ENCODE peak calls at places on chromosomes 12 and 14, in four cellular contexts. Q is lung, R is GM12864, D is brain microvascular endothelial cell. W is an unnamed sample.

GRCh38 chr12:57864811-57865751 is 18.6 kb upstream of the CTDSP2 start:
- DNase-seq in Q (peak; percentile 78), R (no peak), D (peak; percentile 74), W (peak; percentile 75)

GRCh38 chr14:103205541-103205906 is 82.3 kb downstream of the TNFAIP2 start:
- DNase-seq in Q (no peak), R (no peak), D (no peak), W (no peak)

GRCh38 chr12:124458220-124458991 is 109.0 kb downstream of the NCOR2 start:
- DNase-seq in Q (no peak), R (no peak), D (no peak), W (no peak)

GRCh38 chr14:77790566-77791224 is 9.2 kb upstream of the ADCK1 start:
- DNase-seq in Q (no peak), R (no peak), D (no peak), W (no peak)

GRCh38 chr12:124346425-124347168 is 51.7 kb downstream of the RFLNA start:
- DNase-seq in Q (no peak), R (no peak), D (no peak), W (no peak)

GRCh38 chr12:103840881-103841689 is at the start of gene NT5DC3:
- DNase-seq in Q (peak; percentile 86), R (peak; percentile 35), D (peak; percentile 47), W (peak; percentile 86)

GRCh38 chr12:103626498-103626897 is 39.4 kb downstream of the STAB2 start:
- DNase-seq in Q (no peak), R (no peak), D (no peak), W (peak; percentile 28)

GRCh38 chr12:76264617-76265016 is 83.6 kb downstream of the BBS10 start:
- DNase-seq in Q (no peak), R (no peak), D (no peak), W (peak; percentile 44)

GRCh38 chr14:60051690-60052324 is 39.9 kb upstream of the PCNX4 start:
- DNase-seq in Q (no peak), R (no peak), D (no peak), W (peak; percentile 26)

GRCh38 chr14:100317897-100318808 is 5.0 kb upstream of the SLC25A47 start:
- DNase-seq in Q (peak; percentile 72), R (peak; percentile 30), D (peak; percentile 35), W (peak; percentile 44)

GRCh38 chr14:60093606-60094005 is 1.9 kb downstream of the PCNX4 start:
- DNase-seq in Q (no peak), R (no peak), D (no peak), W (no peak)

GRCh38 chr14:75885829-75886228 is 96.0 kb downstream of the TGFB3 start:
- DNase-seq in Q (no peak), R (no peak), D (peak; percentile 43), W (peak; percentile 76)

GRCh38 chr12:113794774-113795173 is 171.4 kb downstream of the RBM19 start:
- DNase-seq in Q (no peak), R (no peak), D (no peak), W (no peak)

DNA sequence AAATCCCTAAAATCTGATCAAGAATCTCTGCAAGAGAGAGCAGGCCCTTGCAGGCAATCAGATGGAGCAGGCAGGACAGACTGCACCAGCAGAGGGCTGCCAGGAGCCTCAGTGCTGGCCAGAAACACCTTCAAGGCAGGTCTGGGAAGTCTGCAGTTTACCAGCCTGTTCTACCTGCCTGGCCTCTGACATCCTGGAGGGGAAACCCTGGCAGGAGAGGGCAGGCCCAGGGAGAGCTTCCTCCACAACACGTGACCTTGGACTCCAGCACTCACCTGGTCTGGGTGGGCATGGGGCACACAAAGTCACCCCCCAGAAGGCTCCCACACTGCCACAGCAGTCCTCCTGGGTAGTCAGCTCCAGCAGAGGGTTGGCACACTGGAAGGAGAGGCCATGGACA is 56.0 kb downstream of the ISCA2 start:
- DNase-seq in Q (no peak), R (no peak), D (no peak), W (no peak)
- TF ChIP-seq CTCF in Q (no peak), R (peak; percentile 15), D (peak; percentile 62), W (peak; percentile 50)

GRCh38 chr14:72978856-72979255 is 48.0 kb downstream of the ZFYVE1 start:
- DNase-seq in Q (no peak), R (no peak), D (no peak), W (no peak)

GRCh38 chr14:72980863-72981262 is 46.0 kb downstream of the ZFYVE1 start:
- DNase-seq in Q (no peak), R (no peak), D (no peak), W (no peak)

GRCh38 chr14:72974661-72975060 is 48.4 kb downstream of the DCAF4 start:
- DNase-seq in Q (no peak), R (no peak), D (no peak), W (no peak)

GRCh38 chr14:72970824-72971434 is 44.7 kb downstream of the DCAF4 start:
- DNase-seq in Q (no peak), R (no peak), D (no peak), W (no peak)

GRCh38 chr14:72975776-72976175 is 49.5 kb downstream of the DCAF4 start:
- DNase-seq in Q (no peak), R (no peak), D (peak; percentile 10), W (no peak)
- TF ChIP-seq CTCF in Q (no peak), R (peak; percentile 10), D (peak; percentile 47), W (no peak)

DNA sequence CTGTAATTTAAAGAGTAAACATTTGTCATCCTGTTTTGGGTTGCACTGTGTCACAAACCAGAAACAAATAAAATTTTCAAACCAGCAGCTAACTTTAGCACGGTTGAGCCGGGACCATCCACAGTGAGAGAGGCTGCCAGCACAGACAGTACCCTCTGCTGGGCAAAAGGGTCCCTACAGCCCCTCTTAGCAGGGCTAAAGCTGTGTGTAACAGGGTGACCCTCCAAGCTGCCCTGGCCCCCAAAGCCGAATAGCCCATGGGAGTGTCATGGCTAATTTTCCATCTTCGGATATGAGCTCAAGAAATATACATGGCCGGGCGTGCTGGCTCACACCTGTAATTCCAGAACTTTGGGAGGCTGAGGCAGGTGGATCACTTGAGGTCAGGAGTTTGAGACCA is 157.1 kb upstream of the GRIN2B start:
- DNase-seq in Q (no peak), R (no peak), D (no peak), W (no peak)
- TF ChIP-seq CTCF in Q (no peak), R (peak; percentile 44), D (peak; percentile 5), W (no peak)

DNA sequence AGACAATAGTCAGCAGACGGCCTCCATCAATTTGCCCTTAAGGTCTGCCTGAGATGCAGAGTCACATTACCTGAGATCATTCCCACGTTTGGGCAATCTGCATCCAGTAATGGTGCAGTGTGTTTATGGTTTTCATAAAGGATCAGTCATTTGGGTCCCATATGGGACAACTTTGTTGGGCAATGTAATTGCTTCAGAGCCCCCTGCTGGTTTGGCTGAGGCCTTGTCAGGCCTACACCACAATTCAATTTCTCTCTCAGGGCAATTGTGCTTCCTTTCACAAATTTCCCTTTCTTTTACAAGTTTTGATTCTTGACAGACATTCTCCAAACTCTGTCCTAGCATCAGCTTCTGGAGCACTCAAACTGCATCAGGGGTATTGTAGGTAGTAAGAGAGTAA is 191.2 kb upstream of the SSTR1 start:
- DNase-seq in Q (no peak), R (no peak), D (no peak), W (no peak)
- TF ChIP-seq CTCF in Q (no peak), R (peak; percentile 23), D (peak; percentile 44), W (peak; percentile 34)

DNA sequence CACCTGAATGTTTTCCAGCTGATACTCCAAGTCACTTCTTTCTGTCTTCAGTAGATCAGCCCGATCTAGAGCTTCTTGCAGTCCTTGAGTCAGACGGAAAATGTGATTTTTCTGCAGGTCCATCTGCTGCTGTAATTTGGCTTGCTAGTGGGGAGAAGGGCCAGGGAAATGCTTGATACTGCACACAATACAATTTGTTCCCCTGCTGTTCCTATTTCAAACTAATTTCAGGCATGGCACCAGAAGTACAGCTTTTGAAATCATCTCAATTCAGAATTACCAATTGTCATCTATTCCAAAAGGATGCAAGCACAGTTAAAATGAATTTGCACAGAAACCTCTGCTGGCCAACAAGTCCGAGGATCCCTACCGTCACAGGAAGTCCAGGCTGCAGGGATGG is 53.4 kb downstream of the PRKAB1 start:
- DNase-seq in Q (no peak), R (no peak), D (no peak), W (no peak)
- TF ChIP-seq CTCF in Q (no peak), R (no peak), D (no peak), W (no peak)

GRCh38 chr12:9123741-9124140 is 8.0 kb upstream of the A2M start:
- DNase-seq in Q (no peak), R (no peak), D (no peak), W (no peak)

GRCh38 chr12:9118161-9118560 is 2.4 kb upstream of the A2M start:
- DNase-seq in Q (no peak), R (peak; percentile 30), D (no peak), W (peak; percentile 5)

GRCh38 chr12:9120487-9121184 is 4.9 kb upstream of the A2M start:
- DNase-seq in Q (no peak), R (no peak), D (no peak), W (no peak)

GRCh38 chr12:9124346-9125031 is 8.8 kb upstream of the A2M start:
- DNase-seq in Q (no peak), R (no peak), D (no peak), W (no peak)

GRCh38 chr12:9122166-9122609 is 6.5 kb upstream of the A2M start:
- DNase-seq in Q (no peak), R (no peak), D (no peak), W (no peak)
- TF ChIP-seq CTCF in Q (no peak), R (no peak), D (no peak), W (no peak)

GRCh38 chr12:118984206-118984943 is 3.0 kb downstream of the SRRM4 start:
- DNase-seq in Q (no peak), R (no peak), D (no peak), W (no peak)

GRCh38 chr12:118986043-118986442 is 4.7 kb downstream of the SRRM4 start:
- DNase-seq in Q (no peak), R (no peak), D (no peak), W (no peak)

GRCh38 chr12:118982308-118982707 is 967 bp downstream of the SRRM4 start:
- DNase-seq in Q (no peak), R (no peak), D (no peak), W (no peak)

GRCh38 chr12:118981285-118982201 is at the start of gene SRRM4:
- DNase-seq in Q (no peak), R (no peak), D (no peak), W (no peak)

GRCh38 chr12:118983147-118983824 is 1.9 kb downstream of the SRRM4 start:
- DNase-seq in Q (no peak), R (no peak), D (no peak), W (no peak)
- TF ChIP-seq CTCF in Q (no peak), R (no peak), D (no peak), W (no peak)

DNA sequence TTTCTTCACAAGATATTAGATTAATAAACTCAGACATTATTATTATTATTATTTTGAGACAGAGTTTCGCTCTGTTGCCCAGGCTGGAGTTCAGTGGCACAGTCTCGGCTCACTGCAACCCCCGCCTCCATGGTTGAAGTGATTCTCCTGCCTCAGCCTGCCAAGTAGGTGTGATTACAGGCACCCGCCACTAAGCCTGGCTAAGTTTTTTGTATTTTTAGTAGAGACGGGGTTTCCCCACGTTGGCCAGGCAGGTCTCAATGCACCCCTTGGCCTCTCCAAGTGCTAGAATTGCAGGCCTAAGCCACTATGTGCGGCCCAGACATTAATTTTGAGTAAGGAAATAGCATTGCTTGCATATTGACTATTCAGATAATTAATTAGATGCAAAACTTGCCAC is 554.9 kb upstream of the LRFN5 start:
- DNase-seq in Q (no peak), R (no peak), D (no peak), W (no peak)
- TF ChIP-seq CTCF in Q (no peak), R (no peak), D (no peak), W (no peak)